ENCODE peak calls at places on chromosomes 12 and 14, in five cellular contexts. Q is NT2/D1, X is H1, V is HepG2, J is GM12878. L is an unnamed sample.

GRCh38 chr12:39777465-39777864 is 157.9 kb upstream of the ABCD2 start:
- DNase-seq in X (no peak), Q (no peak), J (no peak), V (no peak), L (no peak)

GRCh38 chr12:122124370-122124769 is 45.8 kb downstream of the MLXIP start:
- DNase-seq in V (no peak), J (no peak), X (no peak), Q (no peak), L (no peak)

GRCh38 chr12:70317781-70318180 is 48.3 kb upstream of the KCNMB4 start:
- DNase-seq in X (no peak), V (no peak), Q (no peak), J (peak), L (no peak)

GRCh38 chr12:31752450-31752849 is 23.6 kb upstream of the AMN1 start:
- DNase-seq in Q (no peak), J (no peak), V (no peak), X (no peak), L (no peak)

GRCh38 chr14:92510972-92511371 is 2.6 kb upstream of the RIN3 start:
- DNase-seq in V (peak), X (no peak), Q (no peak), J (no peak), L (no peak)

GRCh38 chr12:53193040-53193439 is 12.3 kb upstream of the CSAD start:
- DNase-seq in J (no peak), X (no peak), Q (no peak), V (no peak), L (no peak)

GRCh38 chr14:104746951-104747481 is 5.9 kb upstream of the SIVA1 start:
- DNase-seq in V (no peak), X (no peak), J (no peak), Q (no peak), L (no peak)

GRCh38 chr12:120980800-120981368 is 2.5 kb downstream of the HNF1A start:
- DNase-seq in V (no peak), X (no peak), Q (no peak), J (no peak), L (no peak)

GRCh38 chr12:13573698-13574321 is 377.3 kb downstream of the EMP1 start:
- DNase-seq in Q (no peak), V (no peak), J (no peak), X (no peak), L (no peak)

GRCh38 chr14:76995279-76996035 is 33.1 kb downstream of the IRF2BPL start:
- DNase-seq in Q (no peak), X (peak), J (no peak), V (no peak), L (no peak)

GRCh38 chr14:75979071-75979571 is 2.7 kb downstream of the TGFB3 start:
- DNase-seq in Q (no peak), V (no peak), J (no peak), X (peak), L (peak)

GRCh38 chr12:118925407-118926202 is 55.7 kb upstream of the SRRM4 start:
- DNase-seq in V (no peak), Q (no peak), J (no peak), X (no peak), L (no peak)

DNA sequence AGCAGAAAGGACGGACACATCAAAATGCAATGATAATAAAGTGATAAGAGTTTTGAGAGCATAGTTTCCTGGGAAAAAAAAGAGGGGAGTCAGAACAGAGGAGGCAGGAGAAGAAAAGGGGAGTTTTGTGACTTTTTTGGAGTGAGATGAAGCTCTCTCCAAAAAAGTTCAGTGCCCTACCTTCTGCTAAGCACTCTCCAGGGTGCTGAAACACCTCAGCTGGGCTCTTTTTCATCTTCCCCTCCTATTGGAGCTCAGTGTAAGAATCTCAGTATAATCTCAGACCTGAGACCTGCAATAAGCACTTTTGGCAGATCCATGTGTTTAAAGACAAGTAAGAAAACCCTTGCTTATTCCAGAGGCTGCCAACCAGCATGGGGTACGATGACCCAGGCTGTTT is 58.9 kb upstream of the SRRM4 start:
- DNase-seq in X (peak), Q (peak), V (no peak), J (no peak), L (no peak)
- TF ChIP-seq SUZ12 in X (no peak), Q (no peak), V (no peak), J (no peak), L (no peak)

DNA sequence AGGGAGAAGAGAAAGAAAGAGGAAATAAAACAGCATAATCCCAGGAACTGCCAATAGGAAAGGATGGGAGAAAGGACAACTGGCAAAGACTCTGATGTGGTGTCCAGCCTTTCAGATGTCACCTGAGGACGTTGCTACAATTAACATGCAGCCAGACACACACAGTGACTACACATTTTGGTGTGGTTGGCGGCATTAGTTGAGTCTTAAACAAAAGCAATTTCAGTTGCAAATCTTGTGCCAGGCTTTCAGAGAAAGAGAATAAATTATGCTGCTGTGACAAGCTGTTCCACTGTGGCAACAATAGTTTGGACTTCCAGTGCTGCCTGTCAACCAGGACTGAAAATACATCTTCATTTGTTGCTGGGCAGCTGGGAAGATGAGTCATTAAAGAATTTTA is 338.1 kb downstream of the RGS6 start:
- DNase-seq in Q (no peak), X (no peak), V (no peak), J (no peak), L (no peak)
- TF ChIP-seq SUZ12 in Q (no peak), X (no peak), V (no peak), J (no peak), L (no peak)

GRCh38 chr12:15688838-15689237 is 100.3 kb downstream of the EPS8 start:
- DNase-seq in Q (no peak), X (no peak), V (no peak), J (no peak), L (no peak)

GRCh38 chr12:15690320-15690719 is 98.9 kb downstream of the EPS8 start:
- DNase-seq in V (no peak), J (no peak), Q (no peak), X (no peak), L (no peak)

GRCh38 chr12:15687583-15687982 is 101.6 kb downstream of the EPS8 start:
- DNase-seq in Q (no peak), J (no peak), X (no peak), V (no peak), L (no peak)

GRCh38 chr12:15689751-15690191 is 99.4 kb downstream of the EPS8 start:
- DNase-seq in X (no peak), J (no peak), V (peak), Q (no peak), L (no peak)

GRCh38 chr12:15688202-15688736 is 100.9 kb downstream of the EPS8 start:
- DNase-seq in X (peak), Q (no peak), J (no peak), V (no peak), L (peak)
- TF ChIP-seq SUZ12 in X (no peak), Q (no peak), J (no peak), V (no peak), L (no peak)

GRCh38 chr12:125773033-125773432 is 707.8 kb downstream of the AACS start:
- DNase-seq in V (peak), J (no peak), Q (peak), X (peak), L (peak)
- TF ChIP-seq SUZ12 in V (no peak), J (no peak), Q (no peak), X (no peak), L (no peak)

GRCh38 chr12:28540324-28540714 is 350.1 kb downstream of the CCDC91 start:
- DNase-seq in J (no peak), V (no peak), X (no peak), Q (no peak), L (no peak)

GRCh38 chr12:28539691-28540323 is 349.6 kb downstream of the CCDC91 start:
- DNase-seq in V (no peak), X (no peak), Q (no peak), J (no peak), L (no peak)

GRCh38 chr12:28537474-28537873 is 347.2 kb downstream of the CCDC91 start:
- DNase-seq in J (no peak), Q (no peak), V (no peak), X (no peak), L (no peak)

DNA sequence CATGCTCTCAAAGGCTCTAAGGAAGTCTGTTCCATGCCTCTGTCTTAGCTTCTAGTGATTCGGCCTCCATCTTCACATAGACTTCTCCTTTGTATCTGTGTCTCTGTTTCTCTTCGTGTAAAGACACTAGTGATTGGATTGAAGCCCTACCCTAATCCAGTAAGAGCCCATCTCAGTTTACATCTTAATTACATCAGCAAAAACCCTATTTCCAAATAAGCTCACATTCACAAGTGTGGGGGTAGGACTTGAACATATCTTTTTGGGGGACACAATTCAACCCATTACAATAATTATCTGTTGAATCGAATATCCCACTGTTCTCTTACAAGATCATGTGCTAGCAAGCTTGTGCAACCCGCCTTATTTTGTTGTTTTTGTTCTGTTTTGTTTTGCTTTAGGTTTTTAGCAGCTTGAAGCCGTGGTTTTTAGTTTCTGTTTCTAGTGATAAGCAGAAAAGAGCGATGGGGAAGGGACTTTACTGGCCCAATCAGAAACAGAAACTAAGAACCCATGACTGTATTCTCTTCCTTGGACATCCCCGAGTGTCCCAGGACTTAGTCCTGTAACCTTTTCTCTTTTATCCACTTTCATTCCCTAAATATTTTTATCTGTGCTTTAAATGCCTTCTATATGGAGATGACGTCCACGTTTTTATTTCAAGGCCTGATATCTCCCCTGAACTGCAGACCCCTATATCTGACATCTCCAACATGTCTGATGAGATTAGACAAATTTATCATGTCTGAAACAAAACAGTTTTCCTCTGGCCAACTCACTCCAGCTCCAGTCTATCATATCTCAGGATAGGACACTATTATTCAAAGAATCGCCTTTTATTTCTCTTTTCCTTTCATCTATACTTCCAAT is 353.0 kb downstream of the CCDC91 start:
- DNase-seq in Q (no peak), V (no peak), X (no peak), J (peak), L (no peak)
- TF ChIP-seq SUZ12 in Q (no peak), V (no peak), X (no peak), J (no peak), L (no peak)

DNA sequence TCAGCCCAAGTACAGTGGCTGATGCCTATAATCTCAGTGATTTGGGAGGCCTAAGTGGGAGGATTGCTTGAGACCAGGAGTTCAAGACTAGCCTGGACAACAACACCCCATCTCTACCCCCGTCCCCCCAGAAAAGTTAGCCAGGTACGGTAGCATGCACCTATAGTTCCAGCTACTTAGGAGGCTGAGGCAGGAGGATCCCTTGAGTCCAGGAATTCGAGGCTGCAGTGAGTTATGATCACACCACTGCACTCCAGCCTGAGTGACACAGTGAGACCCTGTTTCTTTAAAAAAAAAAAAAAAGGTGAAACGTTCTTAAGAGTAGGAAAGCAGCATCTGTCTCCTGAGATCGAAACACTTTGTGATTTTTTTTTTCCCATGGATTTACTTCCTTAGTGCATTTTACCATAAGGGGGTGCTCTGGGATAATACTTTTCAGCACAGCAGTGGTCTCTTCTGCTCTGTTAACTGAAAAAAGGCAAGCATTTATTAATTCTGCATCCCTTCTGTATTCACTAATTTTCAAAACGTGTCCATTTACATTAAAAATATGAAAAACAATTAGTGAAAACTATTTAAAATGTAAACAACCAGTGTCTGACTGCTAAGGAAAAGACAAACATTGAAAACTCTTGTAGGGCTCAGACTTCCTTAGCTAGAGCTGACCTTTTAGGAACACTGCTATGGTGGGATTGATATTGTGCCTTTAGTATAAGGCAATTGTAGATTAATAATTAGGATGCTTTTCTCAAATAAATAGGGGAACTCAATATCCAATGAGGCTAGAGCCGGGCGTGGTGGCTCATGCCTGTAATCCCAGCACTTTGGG is 31.2 kb upstream of the USP44 start:
- DNase-seq in Q (peak), V (peak), J (no peak), X (no peak), L (peak)
- TF ChIP-seq SUZ12 in Q (no peak), V (no peak), J (no peak), X (no peak), L (no peak)

DNA sequence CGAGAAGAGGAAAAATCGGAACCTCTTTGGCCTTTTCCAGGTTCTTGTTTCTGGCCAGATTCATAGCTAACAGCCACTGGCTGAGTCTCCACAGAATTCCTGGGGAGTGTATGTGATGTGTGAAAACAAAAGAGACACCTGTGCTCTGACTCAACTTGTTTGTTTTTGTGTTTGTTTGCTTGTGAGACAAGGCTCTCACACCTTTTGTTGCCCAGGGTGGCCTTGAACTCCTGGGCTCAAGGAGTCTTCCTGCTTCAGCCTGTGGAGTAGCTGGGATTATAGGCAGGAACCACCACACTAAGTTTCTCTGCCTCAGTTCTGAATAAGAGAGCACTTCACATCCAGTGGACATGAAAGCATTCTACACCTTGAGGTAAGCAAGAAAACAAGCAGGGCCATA is 22.7 kb downstream of the MFAP5 start:
- DNase-seq in X (no peak), J (no peak), Q (no peak), V (no peak), L (no peak)
- TF ChIP-seq SUZ12 in X (no peak), J (no peak), Q (no peak), V (no peak), L (no peak)

GRCh38 chr14:101466456-101467180 is 94.7 kb upstream of the DIO3 start:
- DNase-seq in J (no peak), V (no peak), Q (no peak), X (peak), L (no peak)
- TF ChIP-seq SUZ12 in J (no peak), V (no peak), Q (no peak), X (no peak), L (no peak)

GRCh38 chr12:2722806-2723205 is 72.0 kb upstream of the FKBP4 start:
- DNase-seq in V (no peak), X (no peak), J (no peak), Q (no peak), L (no peak)
- TF ChIP-seq SUZ12 in V (no peak), X (no peak), J (no peak), Q (no peak), L (no peak)

GRCh38 chr12:126616441-126616840 is 1551.2 kb downstream of the AACS start:
- DNase-seq in V (no peak), Q (no peak), J (no peak), X (no peak), L (no peak)
- TF ChIP-seq SUZ12 in V (no peak), Q (no peak), J (no peak), X (no peak), L (no peak)

L was measured in HEK293T.